ENCODE peak calls at places on chromosomes 11 and 22, in eight cellular contexts. V is lower lobe of right lung; T is coronary artery; B is endodermal cell; I is mammary epithelial cell; P is CD8-positive, alpha-beta memory T cell; K is left lung; F is breast epithelium. A is an unnamed sample.

GRCh38 chr11:111429066-111429506 is 50.0 kb upstream of the POU2AF1 start:
- DNase-seq in V (no peak), T (peak; percentile 75), B (peak; percentile 87), I (peak; percentile 44), P (no peak), K (no peak), F (no peak), A (no peak)

GRCh38 chr11:125351045-125351867 is 144.8 kb downstream of the FEZ1 start:
- DNase-seq in V (peak; percentile 36), T (no peak), B (peak; percentile 58), I (no peak), P (no peak), K (peak; percentile 69), F (no peak), A (no peak)

GRCh38 chr11:119780264-119780953 is 51.4 kb upstream of the NECTIN1 start:
- DNase-seq in V (peak; percentile 17), T (no peak), B (no peak), I (no peak), P (no peak), K (no peak), F (peak; percentile 28), A (no peak)

GRCh38 chr22:29580200-29580810 is 608 bp downstream of the NIPSNAP1 start:
- DNase-seq in V (no peak), T (no peak), B (peak; percentile 74), I (no peak), P (no peak), K (no peak), F (no peak), A (no peak)

GRCh38 chr11:131957891-131958290 is 587.5 kb downstream of the NTM start:
- DNase-seq in V (no peak), T (no peak), B (no peak), I (no peak), P (no peak), K (no peak), F (no peak), A (no peak)

GRCh38 chr11:62142043-62142375 is 18.2 kb downstream of the INCENP start:
- DNase-seq in V (no peak), T (peak; percentile 57), B (peak; percentile 29), I (no peak), P (no peak), K (no peak), F (no peak), A (no peak)

GRCh38 chr11:71266114-71266833 is 13.9 kb upstream of the SHANK2 start:
- DNase-seq in V (peak; percentile 68), T (no peak), B (peak; percentile 92), I (no peak), P (no peak), K (peak; percentile 79), F (peak; percentile 72), A (no peak)

GRCh38 chr22:27868738-27869282 is 50.2 kb downstream of the PITPNB start:
- DNase-seq in V (no peak), T (no peak), B (no peak), I (no peak), P (no peak), K (no peak), F (no peak), A (no peak)

GRCh38 chr11:216081-216974 is 8.8 kb downstream of the RIC8A start:
- DNase-seq in V (no peak), T (no peak), B (peak; percentile 34), I (no peak), P (no peak), K (no peak), F (no peak), A (no peak)

GRCh38 chr22:17084554-17085276 is at the start of gene IL17RA:
- DNase-seq in V (peak; percentile 94), T (peak; percentile 90), B (peak; percentile 97), I (peak; percentile 87), P (peak; percentile 91), K (peak; percentile 99), F (peak; percentile 85), A (peak; percentile 64)

GRCh38 chr11:2699185-2699530 is 636 bp downstream of the KCNQ1OT1 start:
- DNase-seq in V (peak; percentile 56), T (peak; percentile 72), B (no peak), I (peak; percentile 15), P (no peak), K (peak; percentile 85), F (no peak), A (no peak)

GRCh38 chr11:31825453-31826391 is 14.6 kb upstream of the PAX6 start:
- DNase-seq in V (no peak), T (no peak), B (peak; percentile 72), I (no peak), P (no peak), K (peak; percentile 66), F (no peak), A (no peak)

GRCh38 chr22:38180841-38181452 is 683 bp downstream of the PLA2G6 start:
- DNase-seq in V (peak; percentile 72), T (no peak), B (peak; percentile 71), I (peak; percentile 82), P (peak; percentile 43), K (peak; percentile 83), F (peak; percentile 66), A (peak; percentile 40)
- H3K27ac ChIP-seq in V (peak overlapping the region; percentile 88), T (peak overlapping the region; percentile 79), B (peak overlapping the region; percentile 85), I (peak overlapping the region; percentile 95), P (peak overlapping the region; percentile 89), K (peak overlapping the region; percentile 86), F (peak overlapping the region; percentile 96), A (peak overlapping the region; percentile 96)

GRCh38 chr11:86804871-86805415 is 4.6 kb downstream of the PRSS23 start:
- DNase-seq in V (no peak), T (no peak), B (no peak), I (no peak), P (no peak), K (no peak), F (no peak), A (no peak)

GRCh38 chr11:86809561-86809960 is 9.2 kb downstream of the PRSS23 start:
- DNase-seq in V (no peak), T (no peak), B (no peak), I (no peak), P (no peak), K (no peak), F (no peak), A (no peak)

GRCh38 chr11:86806903-86807302 is 6.6 kb downstream of the PRSS23 start:
- DNase-seq in V (no peak), T (no peak), B (no peak), I (no peak), P (no peak), K (no peak), F (no peak), A (no peak)

GRCh38 chr11:86805873-86806310 is 5.5 kb downstream of the PRSS23 start:
- DNase-seq in V (no peak), T (no peak), B (no peak), I (peak; percentile 74), P (peak; percentile 7), K (no peak), F (no peak), A (no peak)

DNA sequence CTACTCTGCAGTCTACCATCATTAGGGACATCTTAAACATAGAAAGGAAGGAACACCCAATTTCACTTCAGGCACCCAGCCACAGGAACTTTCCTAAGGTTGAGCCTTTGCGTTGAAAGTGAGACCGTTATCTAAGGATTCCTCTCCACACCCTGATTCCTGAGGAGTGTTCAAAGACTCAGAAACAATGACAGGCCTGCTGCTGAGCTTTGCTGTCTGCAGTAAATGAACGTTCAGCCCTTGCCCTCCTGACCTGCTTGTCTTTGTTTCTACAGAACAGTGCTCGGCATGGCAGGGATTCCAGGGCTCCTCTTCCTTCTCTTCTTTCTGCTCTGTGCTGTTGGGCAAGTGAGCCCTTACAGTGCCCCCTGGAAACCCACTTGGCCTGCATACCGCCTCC is 7.0 kb downstream of the PRSS23 start:
- DNase-seq in V (no peak), T (no peak), B (peak; percentile 57), I (no peak), P (no peak), K (no peak), F (no peak), A (no peak)
- H3K27ac ChIP-seq in V (peak overlapping the region; percentile 4), T (no peak overlapping the region), B (peak overlapping the region; percentile 49), I (no peak overlapping the region), P (no peak overlapping the region), K (no peak overlapping the region), F (no peak overlapping the region), A (no peak overlapping the region)

GRCh38 chr11:12225046-12225739 is 114.8 kb downstream of the MICAL2 start:
- DNase-seq in V (no peak), T (no peak), B (no peak), I (no peak), P (no peak), K (no peak), F (no peak), A (no peak)

GRCh38 chr11:12226093-12226492 is 115.7 kb downstream of the MICAL2 start:
- DNase-seq in V (no peak), T (no peak), B (no peak), I (no peak), P (no peak), K (no peak), F (no peak), A (no peak)

GRCh38 chr11:12223771-12224536 is 113.6 kb downstream of the MICAL2 start:
- DNase-seq in V (no peak), T (no peak), B (no peak), I (peak; percentile 77), P (peak; percentile 36), K (no peak), F (peak; percentile 50), A (no peak)

GRCh38 chr11:12222099-12222751 is 111.8 kb downstream of the MICAL2 start:
- DNase-seq in V (peak; percentile 79), T (no peak), B (no peak), I (no peak), P (peak; percentile 34), K (no peak), F (no peak), A (no peak)

GRCh38 chr11:12224537-12224893 is 114.1 kb downstream of the MICAL2 start:
- DNase-seq in V (peak; percentile 87), T (peak; percentile 93), B (no peak), I (peak; percentile 87), P (peak; percentile 92), K (peak; percentile 91), F (peak; percentile 89), A (peak; percentile 14)
- H3K27ac ChIP-seq in V (peak overlapping the region; percentile 86), T (peak overlapping the region; percentile 54), B (no peak overlapping the region), I (peak overlapping the region; percentile 69), P (peak overlapping the region; percentile 72), K (peak overlapping the region; percentile 73), F (peak overlapping the region; percentile 85), A (no peak overlapping the region)

DNA sequence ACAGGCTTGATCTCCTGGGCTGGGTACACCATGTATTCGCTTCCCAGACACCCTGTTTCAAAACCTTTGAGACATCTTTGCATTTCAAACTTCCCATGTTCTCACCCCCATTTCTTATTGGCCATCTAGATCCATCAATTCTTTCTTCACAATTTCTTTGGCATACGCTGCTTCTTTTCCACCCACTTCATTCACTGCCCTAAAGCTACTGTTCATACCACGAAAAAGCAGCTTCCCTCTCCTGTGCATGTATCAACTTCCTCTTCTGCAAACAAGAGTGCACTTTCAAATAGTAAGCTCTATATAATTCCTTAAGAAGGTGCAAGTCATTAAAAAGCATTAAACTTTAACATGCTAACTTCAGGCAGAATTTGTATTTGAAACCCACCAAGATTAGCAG is 21.4 kb downstream of the UVRAG start:
- DNase-seq in V (no peak), T (no peak), B (no peak), I (no peak), P (no peak), K (no peak), F (no peak), A (no peak)
- H3K27ac ChIP-seq in V (no peak overlapping the region), T (no peak overlapping the region), B (no peak overlapping the region), I (no peak overlapping the region), P (no peak overlapping the region), K (no peak overlapping the region), F (no peak overlapping the region), A (no peak overlapping the region)

GRCh38 chr11:66880484-66881211 is 23.8 kb downstream of the LRFN4 start:
- DNase-seq in V (no peak), T (no peak), B (no peak), I (peak; percentile 92), P (no peak), K (no peak), F (peak; percentile 60), A (peak; percentile 22)
- H3K27ac ChIP-seq in V (no peak overlapping the region), T (no peak overlapping the region), B (no peak overlapping the region), I (no peak overlapping the region), P (no peak overlapping the region), K (no peak overlapping the region), F (peak overlapping the region; percentile 60), A (no peak overlapping the region)

A was measured in caudate nucleus.